ENCODE peak calls at places on chromosome 3, in six cellular contexts. V, R, O, U, X and P are unnamed samples. For H3F3A, the result is how much of the 10 kb centered on the place peaks cover.

GRCh38 chr3:50008931-50009330 is 69.0 kb downstream of the RBM6 start:
- DNase-seq in R (no peak), X (peak), O (no peak), V (peak), U (no peak), P (no peak)

GRCh38 chr3:55476515-55476914 is 10.6 kb downstream of the WNT5A start:
- DNase-seq in R (no peak), U (no peak), X (peak), V (peak), O (no peak), P (no peak)

GRCh38 chr3:171736556-171736955 is 73.7 kb downstream of the PLD1 start:
- DNase-seq in R (no peak), U (no peak), O (no peak), X (no peak), V (no peak), P (no peak)

GRCh38 chr3:156172536-156172935 is 52.2 kb downstream of the KCNAB1 start:
- DNase-seq in X (no peak), O (no peak), R (no peak), V (no peak), U (no peak), P (no peak)

GRCh38 chr3:111636506-111636905 is 41.4 kb upstream of the ZBED2 start:
- DNase-seq in R (no peak), X (peak), U (no peak), V (no peak), O (no peak), P (no peak)

GRCh38 chr3:107518050-107518449 is 4.7 kb upstream of the BBX start:
- DNase-seq in V (no peak), X (no peak), U (no peak), R (no peak), O (no peak), P (no peak)

GRCh38 chr3:184795493-184796198 is 16.3 kb upstream of the VPS8 start:
- DNase-seq in O (no peak), R (no peak), V (no peak), U (peak), X (no peak), P (peak)

GRCh38 chr3:122183893-122184590 is 574 bp downstream of the CASR start:
- DNase-seq in O (no peak), V (no peak), R (no peak), X (no peak), U (peak), P (peak)

GRCh38 chr3:171828852-171829770 is 14.0 kb upstream of the TMEM212 start:
- DNase-seq in X (no peak), U (no peak), R (no peak), O (no peak), V (no peak), P (no peak)

GRCh38 chr3:116263842-116264545 is 181.3 kb downstream of the LSAMP start:
- DNase-seq in U (no peak), X (peak), V (no peak), O (no peak), R (no peak), P (no peak)

DNA sequence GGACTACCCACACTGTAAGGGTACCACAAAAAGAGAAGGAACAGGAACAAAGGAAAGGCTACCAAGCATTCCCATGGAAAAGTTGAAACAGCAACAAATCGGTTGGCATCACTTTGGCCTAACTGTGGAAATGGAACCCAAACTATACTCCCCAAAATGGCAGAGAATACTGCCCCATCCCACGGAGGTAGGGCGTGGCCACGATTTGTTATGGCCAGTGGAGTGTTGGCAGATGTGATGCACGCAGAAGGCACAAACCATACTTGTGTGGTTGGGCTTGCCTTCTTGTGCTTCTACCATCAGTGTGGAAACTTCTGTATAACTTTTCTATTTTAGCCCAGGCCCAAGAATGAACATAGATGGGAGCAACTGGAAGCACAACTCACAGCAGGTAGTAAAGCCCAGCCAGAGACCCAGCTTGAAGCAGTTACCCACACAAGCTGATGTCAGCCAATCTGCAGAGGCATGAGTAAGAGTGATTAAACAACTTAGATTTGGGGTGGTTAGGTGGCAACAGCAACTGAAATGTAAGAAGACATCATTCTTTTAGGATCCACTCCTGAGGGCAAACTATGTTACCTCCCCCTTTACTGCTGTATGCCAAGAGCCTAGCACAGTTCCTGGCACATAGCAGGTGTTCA is 64.1 kb downstream of the BTD start:
- DNase-seq in O (no peak), X (peak), R (no peak), V (peak), U (no peak), P (no peak)
- H3F3A ChIP-seq in O (under half), X (under half), R (under half), V (under half), U (half or more), P (under half)

DNA sequence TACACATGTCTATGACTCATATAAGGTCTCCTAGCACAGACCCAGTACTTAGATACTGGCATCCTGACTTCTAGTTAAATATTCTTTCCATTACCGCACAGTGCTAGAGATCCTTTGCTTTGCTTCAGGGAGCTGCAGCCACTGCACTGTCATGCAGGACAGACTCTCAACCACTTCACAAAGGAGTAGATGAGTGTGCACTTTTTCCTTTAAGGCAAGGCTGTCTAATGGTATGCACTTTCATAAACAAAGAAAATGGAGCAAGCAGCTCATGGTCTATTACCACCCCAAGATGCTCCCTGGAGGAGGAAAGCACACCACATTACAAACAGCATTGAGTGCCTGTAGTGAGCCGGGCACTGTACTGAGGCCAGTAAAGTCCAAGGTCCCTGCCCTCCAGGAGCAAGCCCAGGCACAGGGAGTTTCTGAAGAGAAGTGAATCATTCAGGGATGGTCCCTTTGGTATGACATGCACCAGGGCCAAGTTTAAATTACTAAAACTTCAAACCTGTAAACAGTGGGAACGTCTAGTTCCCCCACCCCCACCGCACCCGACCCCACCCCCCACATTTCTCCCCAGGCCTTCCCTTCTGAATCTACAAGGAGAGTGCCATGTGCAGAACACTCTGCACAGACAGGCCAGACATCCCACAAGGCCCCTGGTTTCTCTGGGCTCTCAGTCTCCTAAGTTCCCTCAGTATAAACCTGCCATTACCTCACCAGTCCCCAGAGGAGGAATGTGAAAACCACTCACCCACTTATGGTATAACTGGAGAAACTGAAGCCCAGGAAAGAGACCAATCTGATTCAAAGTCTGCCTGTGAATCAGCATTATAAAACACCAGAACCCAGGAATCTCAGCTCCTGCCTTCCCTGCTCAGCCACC is 107.8 kb upstream of the BCL6 start:
- DNase-seq in R (no peak), U (no peak), V (no peak), X (peak), O (no peak), P (no peak)
- H3F3A ChIP-seq in R (under half), U (under half), V (under half), X (under half), O (under half), P (under half)

DNA sequence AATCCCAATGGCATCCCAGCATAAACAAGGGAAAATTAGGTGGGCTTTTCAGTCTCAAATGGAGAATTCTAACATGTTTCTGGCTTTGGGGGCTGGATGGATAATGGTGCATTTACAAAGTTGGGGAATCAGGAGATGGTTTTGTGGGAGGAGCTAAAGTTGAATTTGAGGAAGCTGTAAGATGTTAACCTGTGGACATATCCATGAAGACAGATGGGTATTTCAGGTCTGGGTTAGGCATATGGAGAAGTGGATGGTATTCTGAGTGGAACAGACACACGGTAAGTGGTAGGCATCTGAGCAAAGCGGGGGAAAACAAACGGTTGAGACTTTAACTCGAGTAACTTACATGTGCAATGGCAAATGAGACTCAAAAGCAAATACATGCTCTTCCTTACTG is 1.7 kb upstream of the LMLN start:
- DNase-seq in U (no peak), R (no peak), X (no peak), V (no peak), O (no peak), P (no peak)
- H3F3A ChIP-seq in U (under half), R (half or more), X (half or more), V (under half), O (half or more), P (under half)

DNA sequence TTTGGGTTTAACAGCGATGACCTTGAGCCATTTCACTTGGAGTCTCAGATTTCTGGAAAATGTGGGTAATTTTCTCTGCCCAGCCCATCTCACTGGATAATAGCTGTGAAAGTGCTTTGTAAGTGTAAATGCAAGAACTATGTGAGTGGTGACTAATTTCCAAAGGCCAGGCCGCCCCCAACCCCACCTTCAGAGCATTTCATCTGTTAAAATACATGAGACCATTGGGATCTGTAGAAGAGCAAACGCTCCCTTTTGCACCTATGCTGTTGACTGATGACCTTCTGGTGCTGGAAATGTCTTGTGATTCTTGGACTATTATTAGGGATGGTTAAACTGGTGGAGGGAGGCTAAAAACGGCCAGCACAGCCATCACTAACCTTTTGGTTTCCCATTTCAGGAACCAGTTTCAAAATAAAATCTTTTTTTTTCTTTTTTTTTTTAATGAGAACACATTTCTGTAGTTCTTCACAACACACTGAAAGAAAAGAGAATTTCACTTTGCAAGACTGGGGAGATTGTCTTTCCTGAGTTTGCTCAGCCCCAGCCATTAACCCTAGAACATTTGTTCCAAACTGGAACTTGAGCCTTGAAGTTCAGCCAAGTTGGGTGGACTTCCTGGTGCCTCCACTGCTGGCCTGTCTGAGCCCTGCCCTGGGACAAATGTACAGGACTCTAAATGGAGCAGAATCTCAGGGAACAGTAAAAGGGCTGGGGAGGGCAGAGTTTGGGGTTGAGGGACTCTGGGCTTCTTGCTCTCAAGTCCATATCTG is 196.6 kb upstream of the LPP start:
- DNase-seq in V (no peak), O (no peak), U (no peak), R (no peak), X (peak), P (no peak)
- H3F3A ChIP-seq in V (under half), O (under half), U (under half), R (under half), X (under half), P (under half)

DNA sequence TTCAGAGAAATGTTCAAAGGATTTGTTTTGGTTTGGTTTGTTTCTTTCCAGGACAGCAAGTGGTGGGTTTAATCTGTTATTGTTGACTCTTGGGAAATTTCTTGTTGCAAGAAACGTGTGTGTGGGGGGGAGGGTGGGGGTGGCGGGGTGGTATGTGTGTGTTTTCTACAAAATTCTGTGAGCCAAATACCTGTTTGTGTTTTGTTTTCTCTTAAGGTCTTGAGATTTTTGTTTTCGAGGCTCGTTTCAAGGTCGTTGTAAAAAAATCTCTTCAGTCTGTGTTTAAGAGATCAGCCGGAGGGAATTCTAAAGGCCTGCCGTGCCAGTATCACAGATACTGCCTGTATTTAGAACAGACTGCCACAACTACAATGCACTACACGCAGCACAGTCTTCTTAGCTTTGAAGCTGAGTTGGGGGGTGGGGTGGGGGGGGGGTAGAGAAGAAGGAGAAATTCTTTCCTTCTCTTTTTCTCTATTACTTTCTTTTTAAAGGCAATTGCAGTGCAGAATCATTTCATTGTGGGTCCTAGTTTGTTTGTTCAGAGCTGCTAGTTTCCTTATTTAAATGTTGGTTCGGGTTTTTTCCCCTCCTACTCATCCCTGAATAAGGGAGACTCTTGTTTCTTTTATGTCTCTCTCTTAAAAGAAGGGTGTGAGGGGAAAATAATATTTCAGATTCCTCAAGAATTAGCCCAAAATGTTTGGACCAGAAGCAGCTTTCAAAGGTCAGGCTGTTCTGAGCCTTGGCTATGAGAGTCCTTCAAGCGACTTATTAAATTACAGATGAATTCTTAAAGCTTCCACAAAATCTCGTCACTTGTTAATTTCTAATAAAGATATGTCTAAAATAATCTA is 1.4 kb upstream of the BCL6 start:
- DNase-seq in X (peak), V (peak), R (no peak), O (no peak), U (no peak), P (peak)
- H3F3A ChIP-seq in X (under half), V (under half), R (under half), O (under half), U (under half), P (under half)

GRCh38 chr3:83934208-83935150 is 1024.3 kb upstream of the CADM2 start:
- DNase-seq in V (peak), R (peak), O (peak), X (no peak), U (no peak), P (peak)
- H3F3A ChIP-seq in V (under half), R (under half), O (under half), X (under half), U (under half), P (under half)

DNA sequence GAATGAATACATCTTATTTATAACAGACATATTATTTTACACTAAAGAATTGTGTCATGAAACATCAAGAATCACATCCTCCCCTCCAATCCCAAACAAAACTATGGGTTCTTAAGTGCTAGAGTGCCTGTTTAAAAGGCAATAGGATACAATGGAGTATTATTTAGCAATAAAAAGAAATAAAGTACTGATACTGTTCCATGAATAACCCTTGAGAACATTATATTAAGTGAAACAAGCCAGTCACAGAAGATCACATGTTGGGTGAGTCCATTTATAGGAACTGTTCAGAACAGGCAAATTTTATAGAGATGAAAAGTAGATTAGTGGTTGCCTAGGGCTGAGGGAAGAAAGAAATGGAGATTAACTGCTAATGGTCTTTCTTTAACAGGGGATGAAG is 86.5 kb downstream of the ANKRD28 start:
- DNase-seq in X (no peak), R (no peak), O (no peak), V (no peak), U (no peak), P (no peak)
- H3F3A ChIP-seq in X (under half), R (under half), O (under half), V (under half), U (under half), P (under half)

DNA sequence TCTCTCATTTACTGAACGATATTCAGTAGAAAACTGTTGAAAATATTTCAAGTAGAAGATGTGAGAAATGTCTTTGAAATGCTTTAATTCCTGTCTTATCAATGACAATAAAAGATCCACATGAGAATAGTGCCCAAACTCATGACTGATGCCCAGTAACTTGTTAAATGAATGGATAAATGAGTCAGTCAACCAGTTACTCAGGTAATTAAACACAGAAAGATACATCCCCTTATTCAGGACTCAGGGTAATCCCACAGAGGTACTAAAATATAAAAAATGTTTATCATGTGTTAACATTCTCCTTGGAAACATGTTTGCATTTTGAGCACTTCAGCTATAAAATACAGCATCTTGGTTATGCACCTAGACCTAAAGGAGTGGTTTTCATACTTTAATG is 169.5 kb downstream of the MBNL1 start:
- DNase-seq in V (peak), U (no peak), O (no peak), R (no peak), X (no peak), P (no peak)
- H3F3A ChIP-seq in V (under half), U (under half), O (under half), R (under half), X (under half), P (under half)

DNA sequence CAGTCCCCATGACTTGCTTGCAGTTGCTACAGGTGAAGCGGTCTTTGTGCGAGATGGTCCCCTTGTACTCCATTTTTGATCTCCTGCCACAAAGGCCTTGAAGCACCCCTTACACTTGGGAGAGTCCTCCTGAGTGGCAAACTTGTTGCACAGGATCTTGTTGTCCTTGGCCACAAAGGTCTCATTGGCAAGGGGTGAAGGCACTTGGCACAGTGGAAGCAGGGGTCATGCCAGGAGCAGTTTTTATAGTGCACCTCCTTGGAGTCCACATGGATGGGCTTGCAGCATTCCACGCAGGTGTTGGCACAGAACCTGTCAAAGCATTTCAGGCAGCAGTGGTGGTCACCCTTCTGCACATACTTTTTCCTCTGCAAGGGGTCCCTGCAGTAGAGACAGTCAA is 20.3 kb upstream of the SEC62 start:
- DNase-seq in O (no peak), R (no peak), X (no peak), U (no peak), V (no peak), P (no peak)
- H3F3A ChIP-seq in O (half or more), R (under half), X (under half), U (under half), V (under half), P (under half)